ENCODE peak calls at places on chromosomes 3 and 15, in five cellular contexts. Z, L, G, E and T are unnamed samples.

GRCh38 chr15:55434989-55435825 is 26.9 kb downstream of the PIERCE2 start:
- DNase-seq in Z (peak; percentile 80), L (peak; percentile 31), G (no peak), E (peak; percentile 76), T (no peak)

GRCh38 chr3:62531494-62531893 is 158.1 kb upstream of the FEZF2 start:
- DNase-seq in Z (no peak), L (no peak), G (no peak), E (no peak), T (no peak)

GRCh38 chr3:39491014-39491413 is 23.5 kb downstream of the MOBP start:
- DNase-seq in Z (no peak), L (no peak), G (no peak), E (no peak), T (no peak)

GRCh38 chr15:60299452-60300047 is 98.2 kb downstream of the ANXA2 start:
- DNase-seq in Z (peak; percentile 2), L (peak; percentile 15), G (no peak), E (peak; percentile 7), T (peak; percentile 12)

GRCh38 chr3:183354874-183355273 is 73.5 kb downstream of the MCF2L2 start:
- DNase-seq in Z (no peak), L (no peak), G (no peak), E (no peak), T (no peak)

GRCh38 chr3:194777729-194778128 is 92.0 kb downstream of the FAM43A start:
- DNase-seq in Z (no peak), L (no peak), G (no peak), E (no peak), T (no peak)

GRCh38 chr3:148089171-148089570 is 608.5 kb upstream of the AGTR1 start:
- DNase-seq in Z (no peak), L (no peak), G (no peak), E (no peak), T (no peak)

GRCh38 chr15:22889146-22889818 is 50.8 kb downstream of the NIPA2 start:
- DNase-seq in Z (no peak), L (no peak), G (no peak), E (no peak), T (no peak)

GRCh38 chr15:99122831-99123705 is 18.2 kb downstream of the SYNM start:
- DNase-seq in Z (no peak), L (no peak), G (no peak), E (no peak), T (no peak)

GRCh38 chr3:181613813-181614212 is 97.9 kb upstream of the SOX2 start:
- DNase-seq in Z (no peak), L (no peak), G (no peak), E (no peak), T (no peak)

GRCh38 chr3:106740116-106740515 is 637.1 kb upstream of the CCDC54 start:
- DNase-seq in Z (peak; percentile 64), L (no peak), G (no peak), E (peak; percentile 75), T (no peak)

GRCh38 chr15:52414936-52415335 is 113.7 kb downstream of the MYO5A start:
- DNase-seq in Z (no peak), L (no peak), G (no peak), E (no peak), T (no peak)

GRCh38 chr3:160837394-160837975 is 81.5 kb downstream of the PPM1L start:
- DNase-seq in Z (no peak), L (no peak), G (no peak), E (no peak), T (no peak)

DNA sequence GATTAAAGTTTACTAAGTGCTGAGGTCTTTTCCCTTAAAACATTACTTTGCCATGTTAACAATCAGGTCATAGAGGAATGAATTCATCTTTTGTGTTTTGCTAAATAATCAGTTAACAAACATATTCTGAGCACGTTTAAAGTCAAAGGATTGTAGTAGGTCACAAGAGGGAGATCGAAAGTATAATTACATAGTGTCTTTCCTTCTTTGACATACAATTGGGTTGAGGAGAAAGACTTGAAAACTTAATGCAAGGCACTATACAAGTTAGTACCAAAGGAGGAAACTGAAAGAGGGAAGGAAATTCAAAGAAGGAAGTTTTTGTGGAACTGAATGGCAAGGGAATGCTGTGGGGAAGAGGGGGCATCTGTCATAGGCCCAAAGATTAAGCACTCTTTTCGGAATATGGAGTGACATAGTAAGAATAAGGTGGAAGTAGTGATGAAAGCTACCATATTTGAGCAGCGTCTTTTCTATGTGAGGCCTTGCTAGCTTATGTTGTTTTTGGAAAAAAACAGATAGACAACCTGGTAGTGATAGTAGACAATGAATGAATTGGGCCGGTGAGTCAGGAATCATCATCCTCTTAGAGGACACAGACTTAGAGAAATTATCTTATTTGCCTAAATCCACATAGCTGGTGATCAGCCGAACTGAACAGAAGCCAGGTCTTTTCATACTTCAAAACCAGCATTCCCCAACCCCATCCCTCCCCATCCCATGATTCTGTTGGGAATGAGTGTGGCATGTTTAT is 10.1 kb downstream of the MBNL1 start:
- DNase-seq in Z (no peak), L (no peak), G (no peak), E (no peak), T (no peak)
- H3K4me3 ChIP-seq in Z (no peak overlapping the region), L (no peak overlapping the region), G (no peak overlapping the region), E (no peak overlapping the region), T (no peak overlapping the region)

GRCh38 chr3:52531636-52532516 is 1.8 kb downstream of the NT5DC2 start:
- DNase-seq in Z (no peak), L (no peak), G (peak; percentile 75), E (no peak), T (no peak)
- H3K4me3 ChIP-seq in Z (peak overlapping the region; percentile 73), L (peak overlapping the region; percentile 75), G (peak overlapping the region; percentile 69), E (peak overlapping the region; percentile 69), T (no peak overlapping the region)

GRCh38 chr3:111669926-111670630 is 74.9 kb upstream of the ZBED2 start:
- DNase-seq in Z (peak; percentile 45), L (no peak), G (no peak), E (peak; percentile 32), T (no peak)
- H3K4me3 ChIP-seq in Z (no peak overlapping the region), L (no peak overlapping the region), G (no peak overlapping the region), E (no peak overlapping the region), T (no peak overlapping the region)

GRCh38 chr3:17287006-17287689 is 402.4 kb downstream of the PLCL2 start:
- DNase-seq in Z (no peak), L (no peak), G (no peak), E (peak; percentile 9), T (no peak)
- H3K4me3 ChIP-seq in Z (no peak overlapping the region), L (no peak overlapping the region), G (no peak overlapping the region), E (no peak overlapping the region), T (no peak overlapping the region)

GRCh38 chr3:114231616-114232015 is 5.8 kb downstream of the ZNF80 start:
- DNase-seq in Z (no peak), L (no peak), G (no peak), E (no peak), T (no peak)
- H3K4me3 ChIP-seq in Z (no peak overlapping the region), L (no peak overlapping the region), G (no peak overlapping the region), E (no peak overlapping the region), T (no peak overlapping the region)

DNA sequence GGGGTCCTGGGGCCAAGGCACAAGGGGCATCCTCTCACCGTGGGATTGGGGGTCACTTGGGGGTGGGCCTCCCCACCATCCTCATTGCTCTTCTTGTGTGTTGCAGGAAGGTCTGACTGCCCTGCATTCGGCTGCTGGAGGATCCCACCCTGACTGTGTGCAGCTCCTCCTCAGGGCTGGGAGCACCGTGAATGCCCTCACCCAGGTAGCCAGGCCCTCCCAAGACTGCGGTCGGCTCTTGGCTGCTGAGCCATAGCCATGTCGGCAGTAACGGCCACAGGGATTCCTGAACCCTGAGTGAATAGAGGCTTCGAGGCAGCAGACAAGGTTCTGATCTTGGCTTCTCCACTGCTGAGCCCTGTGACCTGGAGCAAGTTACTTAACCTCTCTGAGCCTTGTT is 19.7 kb downstream of the ANKDD1A start:
- DNase-seq in Z (no peak), L (no peak), G (no peak), E (no peak), T (no peak)
- H3K4me3 ChIP-seq in Z (no peak overlapping the region), L (no peak overlapping the region), G (no peak overlapping the region), E (no peak overlapping the region), T (no peak overlapping the region)

GRCh38 chr15:96041982-96042733 is 288.3 kb upstream of the NR2F2 start:
- DNase-seq in Z (no peak), L (no peak), G (no peak), E (no peak), T (no peak)
- H3K4me3 ChIP-seq in Z (no peak overlapping the region), L (no peak overlapping the region), G (no peak overlapping the region), E (no peak overlapping the region), T (no peak overlapping the region)

GRCh38 chr3:152043620-152044019 is 170.2 kb downstream of the SUCNR1 start:
- DNase-seq in Z (no peak), L (no peak), G (no peak), E (no peak), T (no peak)
- H3K4me3 ChIP-seq in Z (no peak overlapping the region), L (no peak overlapping the region), G (no peak overlapping the region), E (no peak overlapping the region), T (no peak overlapping the region)

DNA sequence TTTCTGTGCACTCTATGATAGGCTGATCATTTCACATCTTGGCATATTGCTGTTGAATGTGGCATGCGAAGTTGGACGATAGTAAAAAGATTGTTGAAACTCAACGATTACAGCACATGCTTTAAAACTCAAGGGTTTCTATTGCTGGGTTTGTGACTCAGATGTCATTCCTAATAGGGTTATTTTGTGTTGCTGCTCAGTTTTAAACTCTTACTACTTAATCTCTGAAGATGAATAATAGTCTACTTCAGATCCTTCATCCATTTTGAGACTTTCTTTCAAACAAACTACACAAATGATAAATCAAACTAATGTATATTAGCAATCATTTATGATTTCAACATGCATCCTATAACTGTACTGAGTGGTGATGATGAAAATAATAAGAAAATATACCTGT is 71.3 kb upstream of the MBNL1 start:
- DNase-seq in Z (no peak), L (no peak), G (no peak), E (no peak), T (no peak)
- H3K4me3 ChIP-seq in Z (no peak overlapping the region), L (no peak overlapping the region), G (no peak overlapping the region), E (no peak overlapping the region), T (no peak overlapping the region)